ENCODE peak calls at places on chromosome 14, in eight cellular contexts. One of them, this sample, is unnamed. For H3K4me1, the result is how much of the 10 kb centered on the place peaks cover.

GRCh38 chr14:56846970-56847928 is 37.0 kb upstream of the OTX2 start:
- DNase-seq in body of pancreas: no peak
- DNase-seq in prostate gland: no peak
- DNase-seq in left lung: no peak
- DNase-seq in right lobe of liver: no peak
- DNase-seq in ovary: no peak
- DNase-seq in testis: no peak
- DNase-seq in PC-9: no peak
- DNase-seq in this sample: no peak

GRCh38 chr14:66082009-66082408 is 404.2 kb upstream of the CCDC196 start:
- DNase-seq in PC-9: no peak
- DNase-seq in ovary: no peak
- DNase-seq in prostate gland: no peak
- DNase-seq in right lobe of liver: no peak
- DNase-seq in testis: no peak
- DNase-seq in body of pancreas: no peak
- DNase-seq in left lung: no peak
- DNase-seq in this sample: no peak

GRCh38 chr14:25803419-25804018 is 753.6 kb upstream of the STXBP6 start:
- DNase-seq in testis: no peak
- DNase-seq in PC-9: no peak
- DNase-seq in right lobe of liver: no peak
- DNase-seq in left lung: no peak
- DNase-seq in body of pancreas: no peak
- DNase-seq in prostate gland: no peak
- DNase-seq in ovary: no peak
- DNase-seq in this sample: no peak

GRCh38 chr14:77529963-77530362 is 31.3 kb upstream of the ISM2 start:
- DNase-seq in ovary: no peak
- DNase-seq in testis: no peak
- DNase-seq in prostate gland: no peak
- DNase-seq in body of pancreas: no peak
- DNase-seq in left lung: no peak
- DNase-seq in right lobe of liver: no peak
- DNase-seq in PC-9: no peak
- DNase-seq in this sample: no peak

GRCh38 chr14:101367421-101368261 is 193.7 kb upstream of the DIO3 start:
- DNase-seq in ovary: no peak
- DNase-seq in left lung: no peak
- DNase-seq in body of pancreas: no peak
- DNase-seq in right lobe of liver: no peak
- DNase-seq in PC-9: no peak
- DNase-seq in testis: no peak
- DNase-seq in prostate gland: no peak
- DNase-seq in this sample: no peak

GRCh38 chr14:20680843-20681347 is 3.5 kb upstream of the RNASE4 start:
- DNase-seq in PC-9: no peak
- DNase-seq in body of pancreas: peak
- DNase-seq in prostate gland: no peak
- DNase-seq in ovary: no peak
- DNase-seq in left lung: no peak
- DNase-seq in testis: peak
- DNase-seq in right lobe of liver: no peak
- DNase-seq in this sample: peak

GRCh38 chr14:20934148-20934762 is 21.0 kb upstream of the RNASE2 start:
- DNase-seq in ovary: no peak
- DNase-seq in left lung: peak
- DNase-seq in right lobe of liver: no peak
- DNase-seq in PC-9: no peak
- DNase-seq in prostate gland: no peak
- DNase-seq in testis: peak
- DNase-seq in body of pancreas: peak
- DNase-seq in this sample: no peak

GRCh38 chr14:105760691-105761344 is 234.4 kb downstream of the TMEM121 start:
- DNase-seq in testis: no peak
- DNase-seq in body of pancreas: no peak
- DNase-seq in ovary: peak
- DNase-seq in left lung: peak
- DNase-seq in prostate gland: no peak
- DNase-seq in PC-9: no peak
- DNase-seq in right lobe of liver: no peak
- DNase-seq in this sample: no peak

GRCh38 chr14:96162741-96163140 is 41.9 kb upstream of the BDKRB2 start:
- DNase-seq in prostate gland: no peak
- DNase-seq in ovary: no peak
- DNase-seq in PC-9: no peak
- DNase-seq in testis: no peak
- DNase-seq in right lobe of liver: no peak
- DNase-seq in left lung: no peak
- DNase-seq in body of pancreas: no peak
- DNase-seq in this sample: no peak

GRCh38 chr14:92927396-92928257 is 4.7 kb downstream of the CHGA start:
- DNase-seq in body of pancreas: no peak
- DNase-seq in prostate gland: no peak
- DNase-seq in right lobe of liver: no peak
- DNase-seq in left lung: peak
- DNase-seq in PC-9: no peak
- DNase-seq in ovary: no peak
- DNase-seq in testis: no peak
- DNase-seq in this sample: no peak

GRCh38 chr14:50320279-50320678 is 8.2 kb downstream of the DMAC2L start:
- DNase-seq in prostate gland: no peak
- DNase-seq in right lobe of liver: no peak
- DNase-seq in PC-9: no peak
- DNase-seq in left lung: no peak
- DNase-seq in body of pancreas: no peak
- DNase-seq in ovary: no peak
- DNase-seq in testis: peak
- DNase-seq in this sample: no peak

GRCh38 chr14:92534863-92535654 is 21.5 kb downstream of the RIN3 start:
- DNase-seq in PC-9: no peak
- DNase-seq in prostate gland: no peak
- DNase-seq in right lobe of liver: no peak
- DNase-seq in ovary: no peak
- DNase-seq in left lung: no peak
- DNase-seq in body of pancreas: no peak
- DNase-seq in testis: peak
- DNase-seq in this sample: peak

GRCh38 chr14:64680013-64680674 is 24.1 kb upstream of the PLEKHG3 start:
- DNase-seq in ovary: no peak
- DNase-seq in left lung: no peak
- DNase-seq in PC-9: peak
- DNase-seq in testis: peak
- DNase-seq in right lobe of liver: no peak
- DNase-seq in body of pancreas: no peak
- DNase-seq in prostate gland: peak
- DNase-seq in this sample: no peak
- TF ChIP-seq CTCF in ovary: no peak
- TF ChIP-seq CTCF in left lung: no peak
- TF ChIP-seq CTCF in PC-9: no peak
- TF ChIP-seq CTCF in testis: no peak
- TF ChIP-seq CTCF in right lobe of liver: no peak
- TF ChIP-seq CTCF in body of pancreas: no peak
- TF ChIP-seq CTCF in prostate gland: no peak
- TF ChIP-seq CTCF in this sample: no peak

DNA sequence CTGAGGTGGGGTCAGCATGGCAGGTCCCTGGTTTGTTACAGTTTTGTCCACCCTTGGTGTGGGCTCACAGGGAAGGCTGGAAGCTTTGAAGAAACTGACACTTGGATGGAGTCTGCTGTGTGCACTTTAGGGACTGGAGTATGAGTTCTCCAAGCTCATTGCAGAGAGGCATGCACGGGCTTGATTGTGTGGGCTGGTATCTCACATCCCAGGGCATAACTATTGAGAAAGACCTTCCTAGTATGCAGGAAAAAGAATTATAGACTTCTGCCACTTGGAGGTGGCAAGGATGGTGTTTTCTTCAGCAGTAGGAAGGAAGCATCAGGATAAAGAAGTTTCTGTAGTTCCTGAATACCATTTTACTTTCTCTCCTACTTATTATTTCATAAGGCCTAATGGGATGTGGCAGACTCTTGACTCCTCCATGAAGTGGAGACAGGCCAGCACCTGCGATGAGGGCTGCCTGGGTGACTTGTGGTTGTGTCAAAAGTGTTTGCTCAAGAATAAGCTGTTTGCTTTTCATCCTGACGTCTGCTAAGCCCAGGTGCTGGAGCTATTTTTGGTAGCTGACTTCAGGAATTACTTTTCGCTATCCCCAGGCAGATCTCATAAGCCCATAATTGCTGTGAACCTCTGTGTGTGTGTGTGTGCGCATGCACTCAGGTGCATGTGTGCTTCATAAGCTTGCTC is 125.8 kb downstream of the KTN1 start:
- DNase-seq in PC-9: no peak
- DNase-seq in body of pancreas: peak
- DNase-seq in prostate gland: peak
- DNase-seq in ovary: no peak
- DNase-seq in left lung: peak
- DNase-seq in right lobe of liver: no peak
- DNase-seq in testis: no peak
- DNase-seq in this sample: no peak
- H3K4me1 ChIP-seq in PC-9: under half
- H3K4me1 ChIP-seq in body of pancreas: under half
- H3K4me1 ChIP-seq in prostate gland: under half
- H3K4me1 ChIP-seq in ovary: under half
- H3K4me1 ChIP-seq in left lung: under half
- H3K4me1 ChIP-seq in right lobe of liver: under half
- H3K4me1 ChIP-seq in testis: under half
- H3K4me1 ChIP-seq in this sample: under half

GRCh38 chr14:32900602-32901001 is 38.1 kb upstream of the NPAS3 start:
- DNase-seq in prostate gland: no peak
- DNase-seq in ovary: no peak
- DNase-seq in body of pancreas: no peak
- DNase-seq in testis: no peak
- DNase-seq in left lung: no peak
- DNase-seq in right lobe of liver: no peak
- DNase-seq in PC-9: no peak
- DNase-seq in this sample: no peak

GRCh38 chr14:32896979-32897723 is 41.5 kb upstream of the NPAS3 start:
- DNase-seq in right lobe of liver: no peak
- DNase-seq in PC-9: no peak
- DNase-seq in body of pancreas: no peak
- DNase-seq in testis: no peak
- DNase-seq in ovary: no peak
- DNase-seq in prostate gland: no peak
- DNase-seq in left lung: no peak
- DNase-seq in this sample: no peak

GRCh38 chr14:32898876-32899275 is 39.8 kb upstream of the NPAS3 start:
- DNase-seq in ovary: no peak
- DNase-seq in prostate gland: no peak
- DNase-seq in left lung: no peak
- DNase-seq in PC-9: no peak
- DNase-seq in body of pancreas: no peak
- DNase-seq in testis: no peak
- DNase-seq in right lobe of liver: no peak
- DNase-seq in this sample: no peak

GRCh38 chr14:32897724-32898064 is 41.0 kb upstream of the NPAS3 start:
- DNase-seq in ovary: no peak
- DNase-seq in PC-9: no peak
- DNase-seq in prostate gland: no peak
- DNase-seq in body of pancreas: no peak
- DNase-seq in left lung: no peak
- DNase-seq in testis: peak
- DNase-seq in right lobe of liver: no peak
- DNase-seq in this sample: no peak
- H3K4me3 ChIP-seq in ovary: peak
- H3K4me3 ChIP-seq in PC-9: peak
- H3K4me3 ChIP-seq in prostate gland: peak
- H3K4me3 ChIP-seq in body of pancreas: peak
- H3K4me3 ChIP-seq in left lung: no peak
- H3K4me3 ChIP-seq in testis: peak
- H3K4me3 ChIP-seq in right lobe of liver: peak
- H3K4me3 ChIP-seq in this sample: no peak

GRCh38 chr14:34981743-34982420 is 910 bp upstream of the SRP54 start:
- DNase-seq in prostate gland: peak
- DNase-seq in testis: peak
- DNase-seq in PC-9: peak
- DNase-seq in right lobe of liver: no peak
- DNase-seq in body of pancreas: peak
- DNase-seq in left lung: no peak
- DNase-seq in ovary: no peak
- DNase-seq in this sample: peak
- TF ChIP-seq CTCF in prostate gland: peak
- TF ChIP-seq CTCF in testis: no peak
- TF ChIP-seq CTCF in PC-9: no peak
- TF ChIP-seq CTCF in right lobe of liver: no peak
- TF ChIP-seq CTCF in body of pancreas: peak
- TF ChIP-seq CTCF in left lung: no peak
- TF ChIP-seq CTCF in ovary: no peak
- TF ChIP-seq CTCF in this sample: no peak

GRCh38 chr14:32370720-32371119 is 41.6 kb downstream of the AKAP6 start:
- DNase-seq in prostate gland: no peak
- DNase-seq in left lung: no peak
- DNase-seq in PC-9: no peak
- DNase-seq in right lobe of liver: no peak
- DNase-seq in body of pancreas: no peak
- DNase-seq in testis: no peak
- DNase-seq in ovary: no peak
- DNase-seq in this sample: no peak
- H3K4me1 ChIP-seq in prostate gland: under half
- H3K4me1 ChIP-seq in left lung: under half
- H3K4me1 ChIP-seq in PC-9: under half
- H3K4me1 ChIP-seq in right lobe of liver: under half
- H3K4me1 ChIP-seq in body of pancreas: under half
- H3K4me1 ChIP-seq in testis: under half
- H3K4me1 ChIP-seq in ovary: under half
- H3K4me1 ChIP-seq in this sample: under half

This sample was measured in mucosa of descending colon.